ENCODE peak calls at places on chromosomes 7 and 10, in six cellular contexts. Y, K, P, L, C and U are unnamed samples. For H3K4me1, the result is how much of the 10 kb centered on the place peaks cover.

GRCh38 chr10:60417024-60417423 is 27.3 kb upstream of the ANK3 start:
- DNase-seq in P (no peak), K (no peak), C (no peak), L (no peak), Y (no peak), U (no peak)

GRCh38 chr10:118041316-118041715 is 5.4 kb downstream of the RAB11FIP2 start:
- DNase-seq in L (no peak), Y (no peak), P (no peak), C (no peak), K (no peak), U (no peak)

GRCh38 chr10:79142064-79142491 is 73.3 kb downstream of the ZMIZ1 start:
- DNase-seq in P (no peak), Y (no peak), L (no peak), K (no peak), C (peak), U (no peak)

GRCh38 chr10:98293550-98294269 is 25.7 kb upstream of the LOXL4 start:
- DNase-seq in K (no peak), P (peak), Y (no peak), L (peak), C (peak), U (no peak)

GRCh38 chr10:117166420-117167345 is 28.6 kb upstream of the VAX1 start:
- DNase-seq in K (no peak), Y (no peak), L (no peak), P (no peak), C (no peak), U (no peak)

GRCh38 chr10:90915141-90916075 is 5.5 kb downstream of the ANKRD1 start:
- DNase-seq in P (no peak), L (no peak), C (no peak), Y (no peak), K (no peak), U (no peak)

GRCh38 chr10:34106356-34106885 is 708.7 kb downstream of the PARD3 start:
- DNase-seq in K (no peak), C (no peak), L (no peak), P (no peak), Y (no peak), U (no peak)

GRCh38 chr7:64888561-64888900 is 14.5 kb upstream of the ZNF273 start:
- DNase-seq in C (no peak), L (no peak), K (no peak), Y (no peak), P (no peak), U (no peak)

GRCh38 chr10:31272841-31273240 is 46.2 kb upstream of the ZEB1 start:
- DNase-seq in Y (no peak), C (no peak), P (no peak), K (no peak), L (peak), U (no peak)

GRCh38 chr10:58512470-58513188 is at the start of gene BICC1:
- DNase-seq in Y (peak), P (peak), C (peak), K (peak), L (peak), U (peak)

GRCh38 chr10:71812016-71812912 is 38.8 kb downstream of the PSAP start:
- DNase-seq in L (peak), K (peak), C (peak), P (peak), Y (peak), U (peak)

GRCh38 chr7:112081778-112082177 is 124.4 kb downstream of the DOCK4 start:
- DNase-seq in K (no peak), Y (no peak), P (no peak), L (no peak), C (no peak), U (no peak)

GRCh38 chr10:132105302-132105995 is 39.7 kb downstream of the JAKMIP3 start:
- DNase-seq in L (no peak), P (no peak), K (no peak), Y (no peak), C (peak), U (no peak)

GRCh38 chr7:148763622-148764021 is 64.9 kb downstream of the CUL1 start:
- DNase-seq in C (no peak), P (no peak), L (no peak), K (no peak), Y (no peak), U (no peak)

DNA sequence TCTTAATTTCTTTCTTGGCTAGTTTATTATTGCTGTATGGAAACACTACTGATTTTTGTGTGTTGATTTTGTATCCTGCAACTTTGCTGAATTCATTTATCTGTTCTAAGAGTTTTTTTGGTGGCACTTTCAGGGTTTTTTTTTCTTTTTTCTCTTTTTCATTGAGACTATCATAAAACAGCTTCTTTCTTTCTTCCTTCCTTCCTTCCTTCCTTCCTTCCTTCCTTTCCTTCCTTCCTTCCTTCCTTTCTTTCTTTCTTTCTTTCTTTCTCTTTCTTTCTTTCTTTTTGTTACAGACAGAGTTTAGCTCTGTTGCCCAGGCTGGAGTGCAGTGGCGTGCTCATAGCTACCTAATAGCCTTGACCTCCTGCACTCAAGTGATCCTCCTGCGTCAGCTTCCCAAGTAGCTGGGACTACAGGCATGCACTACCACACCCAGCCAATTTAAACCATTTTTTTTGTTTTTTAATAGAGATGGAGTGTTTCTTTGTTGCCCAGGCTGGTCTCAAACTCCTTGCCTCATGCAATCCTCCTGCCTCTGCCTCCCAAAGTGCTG is 72.3 kb downstream of the ZNF503 start:
- DNase-seq in P (no peak), Y (no peak), L (no peak), C (no peak), K (no peak), U (no peak)
- TF ChIP-seq POLR2A in P (no peak), Y (no peak), L (no peak), C (no peak), K (no peak), U (no peak)

GRCh38 chr7:12291870-12292269 is 80.8 kb downstream of the TMEM106B start:
- DNase-seq in P (no peak), Y (no peak), K (no peak), C (no peak), L (no peak), U (no peak)
- TF ChIP-seq CTCF in P (no peak), Y (no peak), K (peak), C (no peak), L (no peak), U (no peak)

GRCh38 chr7:16930958-16931357 is 49.2 kb upstream of the AGR3 start:
- DNase-seq in L (no peak), K (no peak), C (no peak), P (no peak), Y (no peak), U (no peak)
- H3K4me1 ChIP-seq in L (under half), K (under half), C (under half), P (under half), Y (under half), U (under half)

GRCh38 chr7:90222390-90222789 is 10.8 kb downstream of the STEAP2 start:
- DNase-seq in C (no peak), L (no peak), P (no peak), Y (no peak), K (no peak), U (no peak)

GRCh38 chr7:90225601-90226000 is 14.1 kb downstream of the STEAP2 start:
- DNase-seq in L (no peak), K (no peak), P (no peak), Y (no peak), C (no peak), U (no peak)

GRCh38 chr7:90224204-90224603 is 12.7 kb downstream of the STEAP2 start:
- DNase-seq in C (no peak), L (no peak), P (no peak), Y (no peak), K (no peak), U (no peak)

GRCh38 chr7:90225181-90225580 is 13.6 kb downstream of the STEAP2 start:
- DNase-seq in Y (no peak), P (no peak), C (no peak), K (no peak), L (no peak), U (no peak)

DNA sequence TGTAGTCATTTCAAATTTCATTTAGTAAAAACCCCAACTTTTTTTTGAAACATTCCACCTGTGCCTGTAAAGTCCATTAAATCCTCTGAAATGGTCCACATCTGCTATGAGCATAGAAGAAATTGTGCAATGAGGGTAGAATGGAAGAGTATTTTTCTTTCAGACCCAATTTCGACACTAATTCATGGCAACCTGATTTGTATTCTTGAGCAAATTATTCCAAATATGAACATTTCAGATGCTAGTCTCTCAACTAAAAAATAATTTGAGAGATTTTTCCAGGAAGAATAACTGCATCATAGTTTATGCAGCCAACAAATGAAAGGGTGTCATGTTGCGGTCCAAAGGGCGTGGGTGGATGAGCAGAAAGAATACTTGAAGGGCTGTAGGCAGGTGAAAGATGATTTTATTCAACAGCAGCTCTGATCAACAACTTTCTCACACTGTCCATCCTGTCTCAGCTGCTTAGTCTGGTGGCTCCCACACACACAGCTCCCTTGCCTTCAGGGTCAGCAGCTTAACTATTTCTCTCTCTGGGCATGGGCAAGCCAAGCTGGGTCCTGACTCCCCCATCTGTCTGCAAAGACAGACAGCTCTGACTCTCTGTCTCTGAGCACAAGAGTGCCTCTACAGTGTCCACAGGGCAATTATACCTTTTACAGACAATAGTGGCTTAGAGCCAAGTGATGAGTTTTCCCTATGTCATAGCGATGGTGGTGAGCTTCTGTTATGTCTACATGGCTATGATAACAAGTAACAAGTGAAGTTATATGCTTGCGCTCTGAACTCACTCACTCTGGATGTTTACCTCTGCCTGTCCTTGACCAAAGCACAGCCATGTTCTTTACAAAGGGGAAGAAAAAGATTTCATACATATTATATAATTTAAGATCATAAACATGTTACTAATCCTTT is 11.5 kb downstream of the STEAP2 start:
- DNase-seq in Y (no peak), L (peak), P (no peak), K (no peak), C (peak), U (no peak)
- TF ChIP-seq POLR2A in Y (no peak), L (no peak), P (no peak), K (no peak), C (no peak), U (no peak)

DNA sequence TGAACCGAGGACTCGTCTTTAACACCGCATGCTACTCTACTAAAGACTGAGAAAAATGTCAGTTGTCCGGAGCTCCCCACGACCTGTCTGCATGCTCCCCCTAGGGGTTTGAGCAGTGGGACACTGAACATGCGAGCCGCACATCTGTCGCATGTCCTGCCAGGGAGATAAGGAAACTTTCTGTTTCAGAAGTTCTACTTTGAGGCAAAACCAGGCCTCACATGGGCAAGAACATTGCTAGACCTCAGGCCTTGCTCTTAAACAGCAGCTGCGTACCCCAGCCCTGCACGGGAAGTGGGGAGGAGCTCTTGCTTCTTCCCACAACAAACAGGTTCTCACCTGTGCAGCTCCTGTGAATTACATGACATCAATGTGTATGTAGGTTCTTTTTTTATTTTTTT is 30.3 kb upstream of the HERPUD2 start:
- DNase-seq in K (no peak), C (no peak), Y (peak), L (no peak), P (no peak), U (no peak)
- TF ChIP-seq CTCF in K (no peak), C (no peak), Y (no peak), L (no peak), P (peak), U (no peak)